ENCODE peak calls at places on chromosomes 4 and X, in four cellular contexts. G, H, E and P are unnamed samples.

GRCh38 chr4:108906866-108907367 is 144.1 kb upstream of the ETNPPL start:
- DNase-seq in E (no peak), G (no peak), H (no peak), P (no peak)

GRCh38 chrX:120310861-120311631 is at the start of gene TMEM255A:
- DNase-seq in G (peak; percentile 28), E (no peak), H (no peak), P (peak; percentile 81)

GRCh38 chr4:118682928-118683327 is 2.3 kb upstream of the METTL14 start:
- DNase-seq in H (peak; percentile 33), E (no peak), G (no peak), P (peak; percentile 84)

GRCh38 chrX:132219343-132219768 is at the start of gene RAP2C:
- DNase-seq in H (peak; percentile 62), E (peak; percentile 61), G (peak; percentile 77), P (peak; percentile 87)

GRCh38 chrX:39263946-39264483 is 462.8 kb downstream of the MID1IP1 start:
- DNase-seq in E (no peak), G (no peak), H (no peak), P (no peak)

GRCh38 chrX:16687514-16687913 is 25.0 kb downstream of the CTPS2 start:
- DNase-seq in G (no peak), E (no peak), H (no peak), P (no peak)

GRCh38 chrX:40531056-40531826 is 49.5 kb upstream of the ATP6AP2 start:
- DNase-seq in E (no peak), G (peak; percentile 60), H (peak; percentile 9), P (no peak)

GRCh38 chr4:155734065-155734464 is 24.8 kb upstream of the GUCY1B1 start:
- DNase-seq in E (no peak), G (no peak), H (no peak), P (no peak)

GRCh38 chrX:149512225-149512885 is 7.2 kb upstream of the IDS start:
- DNase-seq in E (peak; percentile 22), H (peak; percentile 41), G (peak; percentile 49), P (peak; percentile 81)

GRCh38 chrX:110341189-110342035 is 17.2 kb upstream of the RTL9 start:
- DNase-seq in G (no peak), H (peak; percentile 70), E (peak; percentile 15), P (peak; percentile 27)

GRCh38 chr4:76854858-76855257 is 43.1 kb downstream of the SOWAHB start:
- DNase-seq in H (no peak), E (no peak), G (no peak), P (no peak)

GRCh38 chr4:10737335-10737734 is 52.8 kb upstream of the CLNK start:
- DNase-seq in E (no peak), H (peak; percentile 14), G (no peak), P (no peak)

GRCh38 chr4:15482842-15483241 is 13.2 kb downstream of the CC2D2A start:
- DNase-seq in H (no peak), E (no peak), G (no peak), P (no peak)

GRCh38 chr4:22707390-22707789 is 14.7 kb downstream of the GBA3 start:
- DNase-seq in H (no peak), E (no peak), G (no peak), P (no peak)

GRCh38 chr4:143514432-143514831 is 930 bp downstream of the SMARCA5 start:
- DNase-seq in E (peak; percentile 25), G (peak; percentile 49), H (peak; percentile 28), P (peak; percentile 38)

GRCh38 chrX:138908577-138908976 is 197.1 kb upstream of the FGF13 start:
- DNase-seq in E (no peak), H (peak; percentile 50), G (no peak), P (no peak)

GRCh38 chr4:172546782-172547181 is 621.8 kb upstream of the GALNT7 start:
- DNase-seq in H (no peak), E (no peak), G (no peak), P (no peak)

GRCh38 chr4:40150932-40151331 is 45.9 kb upstream of the RHOH start:
- DNase-seq in H (no peak), G (no peak), E (no peak), P (no peak)

GRCh38 chrX:53362439-53362838 is 60.0 kb downstream of the SMC1A start:
- DNase-seq in H (no peak), E (no peak), G (no peak), P (peak; percentile 35)

GRCh38 chr4:10656988-10657387 is 27.6 kb downstream of the CLNK start:
- DNase-seq in E (no peak), G (no peak), H (peak; percentile 71), P (no peak)

GRCh38 chr4:152259866-152260265 is 276.0 kb downstream of the FBXW7 start:
- DNase-seq in H (peak; percentile 99), E (no peak), G (no peak), P (no peak)

GRCh38 chrX:136291824-136292223 is 8.9 kb upstream of the ADGRG4 start:
- DNase-seq in G (no peak), E (no peak), H (peak; percentile 60), P (no peak)

GRCh38 chr4:41572414-41572986 is 34.5 kb downstream of the LIMCH1 start:
- DNase-seq in E (no peak), G (no peak), H (no peak), P (no peak)

GRCh38 chr4:181959121-181959520 is 284.1 kb upstream of the TENM3 start:
- DNase-seq in E (no peak), H (peak; percentile 85), G (no peak), P (no peak)

GRCh38 chrX:46686003-46686645 is 72.8 kb downstream of the SLC9A7 start:
- DNase-seq in G (peak; percentile 38), H (peak; percentile 25), E (peak; percentile 14), P (no peak)

GRCh38 chrX:119134466-119134865 is 6.9 kb upstream of the KIAA1210 start:
- DNase-seq in H (no peak), E (no peak), G (no peak), P (peak; percentile 32)

GRCh38 chr4:16791460-16791859 is 107.0 kb downstream of the LDB2 start:
- DNase-seq in E (no peak), G (no peak), H (no peak), P (no peak)

GRCh38 chr4:1685604-1686150 is 1.6 kb upstream of the FAM53A start:
- DNase-seq in E (no peak), H (no peak), G (no peak), P (peak; percentile 30)

GRCh38 chrX:40474205-40474626 is 106.6 kb upstream of the ATP6AP2 start:
- DNase-seq in E (no peak), H (peak; percentile 58), G (peak; percentile 46), P (no peak)

GRCh38 chr4:152729466-152729865 is 49.7 kb upstream of the TMEM154 start:
- DNase-seq in G (no peak), E (no peak), H (peak; percentile 92), P (peak; percentile 57)

GRCh38 chr4:121256887-121257426 is 92.8 kb upstream of the TNIP3 start:
- DNase-seq in H (peak; percentile 14), E (no peak), G (no peak), P (no peak)

GRCh38 chrX:45758319-45758718 is 557.6 kb upstream of the DIPK2B start:
- DNase-seq in E (no peak), G (no peak), H (peak; percentile 74), P (peak; percentile 78)

GRCh38 chr4:147312376-147313046 is 168.4 kb upstream of the EDNRA start:
- DNase-seq in E (no peak), H (peak; percentile 53), G (no peak), P (no peak)

GRCh38 chr4:173436149-173436579 is 37.2 kb upstream of the SCRG1 start:
- DNase-seq in E (no peak), H (peak; percentile 62), G (peak; percentile 33), P (no peak)

GRCh38 chr4:100063355-100063754 is 113.3 kb upstream of the H2AZ1 start:
- DNase-seq in G (no peak), E (no peak), H (peak; percentile 28), P (no peak)
- TF ChIP-seq CTCF in G (no peak), E (no peak), H (no peak), P (no peak)

DNA sequence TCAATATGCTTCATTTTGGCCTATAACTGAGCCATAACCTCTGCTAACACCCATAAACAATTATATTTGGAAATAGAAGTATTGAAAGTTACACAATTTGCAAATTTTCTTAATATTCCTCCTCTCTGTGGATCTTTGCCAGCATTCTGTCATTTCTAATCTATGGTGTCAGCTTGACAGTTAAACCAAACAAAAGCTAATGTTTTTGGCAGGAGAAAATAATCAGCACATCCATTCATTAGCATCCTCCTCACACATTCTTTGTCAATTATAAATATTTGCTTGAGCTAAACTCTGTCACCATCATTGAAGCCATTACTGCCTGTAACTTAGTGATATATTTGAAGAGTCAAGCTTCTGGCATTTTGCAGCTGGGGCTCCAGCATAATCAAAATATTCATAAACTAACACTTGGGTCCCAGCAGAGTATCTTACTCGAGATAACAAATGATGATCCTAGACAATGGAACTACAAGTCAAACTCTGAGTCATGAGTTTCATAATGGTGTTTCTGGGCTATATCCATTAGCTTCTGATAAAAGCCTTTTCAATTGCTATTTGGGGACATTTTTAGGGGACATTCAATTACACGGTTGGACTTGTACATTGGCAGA is 126.2 kb downstream of the EIF4E start:
- DNase-seq in E (no peak), G (no peak), H (peak; percentile 22), P (no peak)
- TF ChIP-seq CTCF in E (no peak), G (no peak), H (no peak), P (no peak)

DNA sequence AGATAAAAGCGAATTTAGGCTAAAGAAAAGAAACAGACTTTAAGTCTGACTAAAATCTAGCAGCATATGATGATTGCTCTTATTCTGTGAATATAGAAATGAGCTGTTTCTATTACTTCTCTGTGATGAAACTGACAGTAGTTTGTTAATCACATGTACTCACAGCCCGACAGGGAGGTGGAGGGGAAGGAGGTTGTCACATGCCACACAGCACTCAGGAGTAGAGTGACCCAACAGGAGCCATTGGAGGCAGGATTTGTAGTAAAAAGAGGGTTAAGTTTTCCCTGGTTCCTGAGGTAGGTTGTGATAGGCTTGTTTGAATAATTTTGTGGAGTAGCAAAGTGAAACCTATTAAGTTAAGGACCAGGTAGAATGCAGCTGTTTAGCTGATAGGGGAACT is 495.9 kb downstream of the CENPC start:
- DNase-seq in H (no peak), E (no peak), G (no peak), P (no peak)
- TF ChIP-seq CTCF in H (no peak), E (no peak), G (no peak), P (no peak)

GRCh38 chrX:74492720-74493201 is 71.5 kb downstream of the SLC16A2 start:
- DNase-seq in H (no peak), E (no peak), G (peak; percentile 10), P (no peak)
- TF ChIP-seq CTCF in H (no peak), E (no peak), G (no peak), P (no peak)

GRCh38 chrX:83916525-83916924 is 55.6 kb downstream of the CYLC1 start:
- DNase-seq in G (peak; percentile 21), E (no peak), H (peak; percentile 6), P (no peak)
- TF ChIP-seq CTCF in G (peak; percentile 50), E (no peak), H (peak; percentile 44), P (peak; percentile 63)

DNA sequence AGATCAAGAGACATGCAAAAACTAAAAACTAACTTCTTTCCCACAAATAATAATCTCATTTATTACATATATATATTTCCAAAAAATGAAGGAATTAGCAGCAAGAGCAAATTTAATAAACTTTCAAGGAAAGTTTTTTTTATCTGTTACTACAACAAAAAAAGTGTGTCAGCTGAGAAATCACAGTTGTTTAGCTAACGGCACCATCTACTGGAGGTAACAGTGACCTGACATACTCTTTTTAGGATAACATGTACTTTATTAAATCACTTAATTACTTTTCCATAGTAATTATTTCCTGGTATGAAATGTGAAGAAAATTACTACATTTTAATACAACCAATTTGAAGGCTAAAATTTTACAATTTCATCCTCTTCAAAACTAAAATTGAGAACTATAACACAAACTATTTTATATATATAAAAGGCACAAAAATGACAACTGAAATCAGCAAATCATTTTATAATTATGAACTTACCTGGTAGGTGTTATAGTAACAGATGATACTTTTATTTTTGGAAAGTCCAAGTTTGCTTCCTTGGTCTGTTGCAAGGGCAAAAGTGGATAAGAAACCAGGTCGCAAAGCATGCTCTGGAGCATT is 9.1 kb downstream of the LAMTOR3 start:
- DNase-seq in G (no peak), H (peak; percentile 41), E (no peak), P (no peak)
- TF ChIP-seq CTCF in G (peak; percentile 56), H (peak; percentile 40), E (no peak), P (peak; percentile 45)

GRCh38 chrX:115679460-115679859 is 118.5 kb downstream of the PLS3 start:
- DNase-seq in H (peak; percentile 26), E (no peak), G (no peak), P (peak; percentile 77)
- TF ChIP-seq CTCF in H (peak; percentile 31), E (no peak), G (peak; percentile 27), P (peak; percentile 57)